ENCODE peak calls at places on chromosomes 5 and 9, in four cellular contexts. One of them, this sample, is unnamed.

GRCh38 chr5:41637869-41638268 is 127.5 kb upstream of the PLCXD3 start:
- DNase-seq in endothelial cell of umbilical vein: no peak
- DNase-seq in GM12891: no peak
- DNase-seq in prostate gland: no peak
- DNase-seq in this sample: no peak

GRCh38 chr9:15618540-15619331 is 65.9 kb downstream of the CCDC171 start:
- DNase-seq in GM12891: no peak
- DNase-seq in endothelial cell of umbilical vein: no peak
- DNase-seq in prostate gland: no peak
- DNase-seq in this sample: no peak

GRCh38 chr9:106634641-106635040 is 228.3 kb upstream of the ZNF462 start:
- DNase-seq in GM12891: no peak
- DNase-seq in prostate gland: no peak
- DNase-seq in endothelial cell of umbilical vein: no peak
- DNase-seq in this sample: no peak

GRCh38 chr5:35924950-35925722 is 13.3 kb downstream of the CAPSL start:
- DNase-seq in GM12891: peak
- DNase-seq in endothelial cell of umbilical vein: peak
- DNase-seq in prostate gland: peak
- DNase-seq in this sample: no peak

GRCh38 chr5:191036-191948 is at the start of gene LRRC14B:
- DNase-seq in endothelial cell of umbilical vein: no peak
- DNase-seq in prostate gland: peak
- DNase-seq in GM12891: peak
- DNase-seq in this sample: no peak

GRCh38 chr9:113381909-113382411 is 5.2 kb upstream of the HDHD3 start:
- DNase-seq in endothelial cell of umbilical vein: no peak
- DNase-seq in prostate gland: peak
- DNase-seq in GM12891: no peak
- DNase-seq in this sample: peak

GRCh38 chr9:105243015-105243686 is 1.3 kb upstream of the SLC44A1 start:
- DNase-seq in endothelial cell of umbilical vein: peak
- DNase-seq in prostate gland: no peak
- DNase-seq in GM12891: no peak
- DNase-seq in this sample: no peak

GRCh38 chr9:90870646-90871326 is 69.2 kb downstream of the SYK start:
- DNase-seq in endothelial cell of umbilical vein: peak
- DNase-seq in GM12891: no peak
- DNase-seq in prostate gland: no peak
- DNase-seq in this sample: no peak

GRCh38 chr9:134055981-134056461 is 11.8 kb downstream of the BRD3 start:
- DNase-seq in prostate gland: peak
- DNase-seq in GM12891: no peak
- DNase-seq in endothelial cell of umbilical vein: no peak
- DNase-seq in this sample: no peak

GRCh38 chr5:102049517-102049916 is 246.6 kb downstream of the SLCO4C1 start:
- DNase-seq in prostate gland: no peak
- DNase-seq in endothelial cell of umbilical vein: no peak
- DNase-seq in GM12891: no peak
- DNase-seq in this sample: no peak

GRCh38 chr5:136811551-136811950 is 446.2 kb upstream of the TRPC7 start:
- DNase-seq in GM12891: no peak
- DNase-seq in endothelial cell of umbilical vein: peak
- DNase-seq in prostate gland: no peak
- DNase-seq in this sample: no peak
- TF ChIP-seq POLR2AphosphoS5 in GM12891: no peak
- TF ChIP-seq POLR2AphosphoS5 in endothelial cell of umbilical vein: no peak
- TF ChIP-seq POLR2AphosphoS5 in prostate gland: no peak
- TF ChIP-seq POLR2AphosphoS5 in this sample: no peak

DNA sequence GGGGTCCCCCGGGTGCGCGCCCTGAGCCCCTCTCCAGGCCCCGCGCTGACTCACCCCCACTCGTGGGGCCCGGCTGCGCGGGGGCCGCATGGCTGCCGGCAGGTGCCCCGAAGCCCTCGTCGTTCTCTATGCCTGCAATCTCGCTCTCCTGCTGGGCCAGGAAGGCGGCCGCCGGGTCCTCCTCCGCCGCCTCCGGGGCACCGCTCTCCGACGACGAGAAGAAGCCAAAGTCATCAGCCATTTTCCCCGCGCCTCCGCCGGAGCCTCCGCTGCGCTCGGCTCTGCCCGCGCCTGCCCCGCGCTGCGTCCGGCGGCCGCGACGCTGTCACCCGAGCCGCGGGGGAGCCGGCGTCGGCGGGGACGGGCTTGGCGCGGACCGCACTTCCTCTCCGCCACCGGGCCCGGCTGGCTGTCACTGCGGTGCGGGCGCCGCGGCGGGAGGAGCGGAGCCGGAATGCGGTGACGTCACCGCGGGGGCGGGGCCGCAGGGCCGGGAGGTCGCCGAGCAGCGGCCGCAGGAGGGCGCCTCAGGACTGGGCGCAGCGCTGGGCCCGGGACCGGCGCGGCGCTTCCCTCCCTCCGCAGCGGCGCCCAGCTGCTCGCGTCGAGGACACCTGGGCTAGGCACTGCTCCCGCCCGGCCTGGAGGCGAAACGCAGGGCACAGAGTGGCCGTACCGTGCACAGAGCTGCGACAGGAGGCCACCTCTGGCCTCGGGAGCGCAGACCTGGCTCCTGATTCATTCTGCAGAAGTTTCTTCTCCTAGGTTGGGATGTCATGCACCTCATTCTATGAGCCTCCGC is at the start of gene CLTB:
- DNase-seq in endothelial cell of umbilical vein: peak
- DNase-seq in prostate gland: peak
- DNase-seq in GM12891: peak
- DNase-seq in this sample: peak
- TF ChIP-seq POLR2A in endothelial cell of umbilical vein: peak
- TF ChIP-seq POLR2A in prostate gland: peak
- TF ChIP-seq POLR2A in GM12891: no peak
- TF ChIP-seq POLR2A in this sample: no peak

DNA sequence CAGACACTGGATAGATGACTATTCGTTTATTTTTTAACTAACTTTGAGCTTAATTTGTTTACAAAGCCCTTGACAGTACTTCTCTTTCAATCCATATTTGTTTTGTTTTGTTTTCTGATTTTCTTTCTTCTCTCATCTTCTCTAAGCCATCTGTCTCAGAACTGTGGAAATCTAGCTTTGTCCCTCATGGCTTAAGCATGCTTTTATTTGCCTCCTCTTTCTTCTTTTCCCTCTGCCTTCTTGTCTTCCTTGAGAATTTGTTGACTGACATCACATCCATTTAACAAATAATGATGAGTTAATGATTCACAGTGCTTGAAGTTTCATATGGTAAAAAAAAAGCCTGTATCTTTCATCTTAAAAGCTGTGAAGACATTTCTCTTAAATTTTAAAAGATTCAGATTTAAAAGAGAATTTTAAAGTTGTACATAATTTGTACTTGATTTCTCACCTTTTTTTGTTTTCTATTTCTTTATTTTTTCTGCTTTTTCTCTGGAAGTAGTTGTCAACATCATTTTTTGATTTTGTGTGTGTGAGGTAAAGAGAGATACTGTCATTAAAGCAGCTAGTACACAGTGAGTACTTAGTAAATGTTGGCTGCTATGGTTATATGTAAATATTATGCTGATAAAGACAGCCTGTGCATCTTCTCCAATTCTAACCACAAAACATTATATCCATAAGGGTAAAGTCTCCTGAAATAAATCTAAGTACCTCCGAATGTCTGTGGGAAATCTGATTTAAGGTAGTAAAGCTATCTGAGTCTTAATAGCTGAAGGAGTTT is 13.9 kb upstream of the SGCD start:
- DNase-seq in prostate gland: no peak
- DNase-seq in GM12891: no peak
- DNase-seq in endothelial cell of umbilical vein: no peak
- DNase-seq in this sample: no peak
- TF ChIP-seq POLR2AphosphoS5 in prostate gland: no peak
- TF ChIP-seq POLR2AphosphoS5 in GM12891: no peak
- TF ChIP-seq POLR2AphosphoS5 in endothelial cell of umbilical vein: no peak
- TF ChIP-seq POLR2AphosphoS5 in this sample: no peak

DNA sequence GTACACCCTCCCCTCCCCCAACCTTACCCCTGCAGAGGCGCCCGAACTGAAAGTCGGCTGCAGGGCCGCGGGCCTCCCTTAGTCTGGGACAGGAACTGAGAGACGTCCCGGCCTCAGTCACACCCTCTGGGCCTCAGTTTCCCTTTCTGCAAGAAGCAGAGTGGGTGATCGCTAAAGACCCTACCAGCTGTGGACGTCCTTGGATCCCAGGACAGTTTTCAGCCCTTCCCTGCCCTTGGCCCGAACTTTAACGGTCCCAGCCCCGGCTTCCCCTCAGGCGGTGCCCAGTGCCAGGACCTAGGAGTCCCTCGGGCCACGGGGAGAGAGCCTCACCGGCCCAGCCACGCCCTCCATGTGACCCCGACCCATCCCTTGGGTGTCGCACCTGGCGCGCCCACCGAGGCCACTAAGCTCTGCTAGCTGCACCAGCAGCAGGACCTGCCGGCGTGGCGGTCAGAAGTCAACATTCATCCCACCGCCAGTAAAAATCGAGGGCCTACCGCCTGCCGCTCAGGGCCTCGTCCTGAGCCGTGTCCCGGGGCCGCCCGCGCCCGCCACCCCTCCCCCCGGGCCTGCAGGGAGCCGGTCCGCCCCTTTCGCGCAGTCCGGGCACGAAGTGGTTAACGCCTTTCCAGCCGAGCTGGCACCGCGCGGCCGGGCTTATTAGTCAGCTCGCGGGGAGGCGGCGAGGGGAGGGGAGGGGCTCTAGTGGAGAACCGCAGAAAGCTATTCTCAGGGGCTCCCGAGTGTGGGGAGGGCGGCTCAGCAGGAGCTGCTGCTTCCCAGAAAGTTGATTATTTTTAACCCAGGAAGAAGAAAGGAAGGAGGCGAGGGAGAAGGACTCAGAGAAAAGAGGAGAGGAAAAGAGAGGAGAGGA is 124.5 kb downstream of the C9orf50 start:
- DNase-seq in endothelial cell of umbilical vein: peak
- DNase-seq in prostate gland: peak
- DNase-seq in GM12891: no peak
- DNase-seq in this sample: peak
- TF ChIP-seq POLR2A in endothelial cell of umbilical vein: no peak
- TF ChIP-seq POLR2A in prostate gland: peak
- TF ChIP-seq POLR2A in GM12891: no peak
- TF ChIP-seq POLR2A in this sample: peak

DNA sequence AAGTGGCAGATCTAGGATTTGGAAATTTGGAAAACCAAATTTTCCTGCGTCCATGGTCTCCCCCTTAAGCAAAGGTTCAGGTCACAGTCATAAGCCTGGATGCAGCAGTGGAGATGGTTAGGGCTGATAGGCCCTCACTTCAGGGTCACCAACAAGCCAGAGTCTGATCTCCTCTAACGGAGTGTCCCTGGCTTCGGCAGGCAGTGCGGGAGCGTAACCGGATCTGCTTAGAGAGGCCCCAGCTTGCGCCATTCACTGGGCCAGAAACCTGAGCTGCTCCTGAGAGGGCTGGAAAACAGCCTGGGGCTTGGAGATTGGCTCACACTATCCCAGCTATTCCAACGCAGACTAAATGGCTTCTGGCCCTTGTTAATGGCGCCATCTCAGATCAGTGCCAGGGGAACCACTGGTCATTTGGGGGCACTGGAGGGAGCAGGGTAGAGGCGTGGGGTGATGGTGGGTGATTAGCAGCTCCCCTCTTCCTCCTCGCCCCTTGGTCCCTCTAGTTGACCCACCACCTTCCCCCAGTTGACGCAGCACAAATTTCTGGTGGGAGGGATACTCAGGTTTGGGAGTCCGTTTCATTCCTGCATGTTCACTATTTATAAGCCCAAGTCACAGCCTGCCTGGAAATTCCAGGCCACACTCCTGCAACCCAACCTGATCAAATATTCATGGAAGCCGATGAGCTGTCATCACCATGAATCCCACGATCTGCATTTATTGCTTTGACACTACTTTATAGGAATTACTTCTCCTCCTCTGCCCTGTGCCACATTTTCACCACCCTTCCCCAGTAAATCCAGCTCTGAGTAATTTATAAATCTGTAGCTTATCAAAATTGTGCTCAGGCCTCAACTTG is 134.6 kb upstream of the CPEB4 start:
- DNase-seq in GM12891: no peak
- DNase-seq in prostate gland: peak
- DNase-seq in endothelial cell of umbilical vein: no peak
- DNase-seq in this sample: no peak
- TF ChIP-seq POLR2AphosphoS5 in GM12891: no peak
- TF ChIP-seq POLR2AphosphoS5 in prostate gland: peak
- TF ChIP-seq POLR2AphosphoS5 in endothelial cell of umbilical vein: no peak
- TF ChIP-seq POLR2AphosphoS5 in this sample: no peak

GRCh38 chr9:137301086-137301947 is 754 bp downstream of the NRARP start:
- DNase-seq in prostate gland: peak
- DNase-seq in GM12891: peak
- DNase-seq in endothelial cell of umbilical vein: peak
- DNase-seq in this sample: no peak

GRCh38 chr9:137303893-137304382 is 1.9 kb upstream of the NRARP start:
- DNase-seq in endothelial cell of umbilical vein: no peak
- DNase-seq in prostate gland: no peak
- DNase-seq in GM12891: no peak
- DNase-seq in this sample: no peak

GRCh38 chr9:137303031-137303892 is 1.2 kb upstream of the NRARP start:
- DNase-seq in endothelial cell of umbilical vein: no peak
- DNase-seq in prostate gland: peak
- DNase-seq in GM12891: no peak
- DNase-seq in this sample: no peak

GRCh38 chr9:137300607-137301085 is 1.4 kb downstream of the NRARP start:
- DNase-seq in endothelial cell of umbilical vein: peak
- DNase-seq in prostate gland: peak
- DNase-seq in GM12891: no peak
- DNase-seq in this sample: no peak

GRCh38 chr9:137302176-137303030 is at the start of gene NRARP:
- DNase-seq in GM12891: peak
- DNase-seq in endothelial cell of umbilical vein: peak
- DNase-seq in prostate gland: peak
- DNase-seq in this sample: no peak
- TF ChIP-seq POLR2A in GM12891: peak
- TF ChIP-seq POLR2A in endothelial cell of umbilical vein: peak
- TF ChIP-seq POLR2A in prostate gland: peak
- TF ChIP-seq POLR2A in this sample: no peak

DNA sequence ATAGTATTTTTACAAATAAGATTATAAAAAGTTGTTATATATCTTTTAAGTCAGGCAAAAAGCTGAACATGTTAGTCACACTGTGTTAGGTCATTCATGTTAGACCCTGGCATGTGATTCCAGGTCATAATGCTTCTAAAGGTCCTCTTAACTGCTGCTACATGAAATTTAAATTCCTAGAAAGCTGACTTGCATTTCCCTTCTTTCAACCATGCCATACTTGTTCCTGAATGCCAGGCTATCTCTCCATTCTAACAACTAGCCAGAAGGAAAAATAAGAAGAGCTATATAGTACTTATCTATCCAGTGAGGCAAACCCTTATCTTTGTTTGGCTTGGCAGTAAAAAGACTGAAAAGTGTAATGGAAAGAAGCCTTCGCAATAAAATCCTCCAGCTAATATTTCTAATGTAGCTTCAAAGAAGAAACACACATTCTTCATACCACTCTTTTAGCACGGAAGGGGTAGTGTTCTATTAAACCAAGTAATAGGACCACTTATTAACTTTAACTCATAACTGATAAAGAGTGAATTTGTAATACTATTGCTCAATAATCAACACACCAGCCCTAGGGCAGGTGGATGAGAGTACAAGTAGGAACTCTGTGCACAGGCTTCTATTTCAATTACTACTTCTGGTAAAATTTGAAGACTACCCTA is 310.2 kb downstream of the PDE4D start:
- DNase-seq in endothelial cell of umbilical vein: peak
- DNase-seq in prostate gland: no peak
- DNase-seq in GM12891: no peak
- DNase-seq in this sample: no peak
- TF ChIP-seq POLR2AphosphoS5 in endothelial cell of umbilical vein: no peak
- TF ChIP-seq POLR2AphosphoS5 in prostate gland: no peak
- TF ChIP-seq POLR2AphosphoS5 in GM12891: no peak
- TF ChIP-seq POLR2AphosphoS5 in this sample: no peak